ENCODE peak calls at places on chromosomes 16 and 17, in five cellular contexts. One of them, this sample, is unnamed.

GRCh38 chr17:7261377-7262191 is 694 bp downstream of the CLDN7 start:
- DNase-seq in CD8-positive, alpha-beta memory T cell: peak; percentile 41
- DNase-seq in T-helper 17 cell: no peak
- DNase-seq in body of pancreas: peak; percentile 38
- DNase-seq in colonic mucosa: no peak
- DNase-seq in this sample: no peak

GRCh38 chr17:50452627-50453300 is 15.9 kb downstream of the CHAD start:
- DNase-seq in body of pancreas: no peak
- DNase-seq in colonic mucosa: peak; percentile 85
- DNase-seq in T-helper 17 cell: no peak
- DNase-seq in CD8-positive, alpha-beta memory T cell: no peak
- DNase-seq in this sample: no peak

GRCh38 chr17:36544049-36544319 is 735 bp upstream of the GGNBP2 start:
- DNase-seq in T-helper 17 cell: no peak
- DNase-seq in body of pancreas: no peak
- DNase-seq in colonic mucosa: no peak
- DNase-seq in CD8-positive, alpha-beta memory T cell: no peak
- DNase-seq in this sample: no peak

GRCh38 chr16:13316008-13316407 is 414.6 kb downstream of the SHISA9 start:
- DNase-seq in colonic mucosa: no peak
- DNase-seq in CD8-positive, alpha-beta memory T cell: no peak
- DNase-seq in body of pancreas: no peak
- DNase-seq in T-helper 17 cell: no peak
- DNase-seq in this sample: no peak

GRCh38 chr17:6913608-6914443 is 82.0 kb upstream of the ALOX12 start:
- DNase-seq in body of pancreas: peak; percentile 68
- DNase-seq in T-helper 17 cell: peak; percentile 68
- DNase-seq in colonic mucosa: peak; percentile 78
- DNase-seq in CD8-positive, alpha-beta memory T cell: peak; percentile 75
- DNase-seq in this sample: peak; percentile 65

GRCh38 chr16:80610489-80611156 is 69.8 kb downstream of the DYNLRB2 start:
- DNase-seq in CD8-positive, alpha-beta memory T cell: no peak
- DNase-seq in colonic mucosa: no peak
- DNase-seq in body of pancreas: no peak
- DNase-seq in T-helper 17 cell: no peak
- DNase-seq in this sample: no peak

GRCh38 chr17:56815711-56816110 is 18.0 kb downstream of the C17orf67 start:
- DNase-seq in body of pancreas: no peak
- DNase-seq in colonic mucosa: no peak
- DNase-seq in CD8-positive, alpha-beta memory T cell: no peak
- DNase-seq in T-helper 17 cell: no peak
- DNase-seq in this sample: no peak

GRCh38 chr17:37527249-37527851 is 37.7 kb downstream of the DUSP14 start:
- DNase-seq in T-helper 17 cell: no peak
- DNase-seq in CD8-positive, alpha-beta memory T cell: peak; percentile 45
- DNase-seq in body of pancreas: peak; percentile 41
- DNase-seq in colonic mucosa: peak; percentile 25
- DNase-seq in this sample: peak; percentile 31

GRCh38 chr17:40447148-40447644 is 3.9 kb downstream of the IGFBP4 start:
- DNase-seq in colonic mucosa: peak; percentile 47
- DNase-seq in T-helper 17 cell: no peak
- DNase-seq in body of pancreas: peak; percentile 53
- DNase-seq in CD8-positive, alpha-beta memory T cell: no peak
- DNase-seq in this sample: no peak

GRCh38 chr17:61404702-61405046 is 5.0 kb downstream of the TBX2 start:
- DNase-seq in T-helper 17 cell: no peak
- DNase-seq in body of pancreas: no peak
- DNase-seq in colonic mucosa: no peak
- DNase-seq in CD8-positive, alpha-beta memory T cell: no peak
- DNase-seq in this sample: no peak

GRCh38 chr17:72412650-72413076 is 291.8 kb downstream of the SOX9 start:
- DNase-seq in T-helper 17 cell: no peak
- DNase-seq in colonic mucosa: no peak
- DNase-seq in CD8-positive, alpha-beta memory T cell: no peak
- DNase-seq in body of pancreas: no peak
- DNase-seq in this sample: no peak

GRCh38 chr17:83176956-83177583 is 97.7 kb downstream of the METRNL start:
- DNase-seq in colonic mucosa: peak; percentile 10
- DNase-seq in T-helper 17 cell: no peak
- DNase-seq in body of pancreas: peak; percentile 0
- DNase-seq in CD8-positive, alpha-beta memory T cell: no peak
- DNase-seq in this sample: no peak

GRCh38 chr17:42895185-42895555 is 5.4 kb upstream of the G6PC1 start:
- DNase-seq in body of pancreas: peak; percentile 88
- DNase-seq in CD8-positive, alpha-beta memory T cell: no peak
- DNase-seq in T-helper 17 cell: no peak
- DNase-seq in colonic mucosa: peak; percentile 47
- DNase-seq in this sample: no peak

GRCh38 chr17:62085511-62086408 is 20.7 kb upstream of the MED13 start:
- DNase-seq in CD8-positive, alpha-beta memory T cell: no peak
- DNase-seq in body of pancreas: no peak
- DNase-seq in colonic mucosa: no peak
- DNase-seq in T-helper 17 cell: no peak
- DNase-seq in this sample: no peak

GRCh38 chr17:28407130-28407973 is 1.3 kb upstream of the SLC46A1 start:
- DNase-seq in CD8-positive, alpha-beta memory T cell: no peak
- DNase-seq in T-helper 17 cell: no peak
- DNase-seq in body of pancreas: no peak
- DNase-seq in colonic mucosa: no peak
- DNase-seq in this sample: no peak

GRCh38 chr17:75588546-75589016 is 981 bp downstream of the MYO15B start:
- DNase-seq in CD8-positive, alpha-beta memory T cell: no peak
- DNase-seq in colonic mucosa: no peak
- DNase-seq in body of pancreas: peak; percentile 77
- DNase-seq in T-helper 17 cell: no peak
- DNase-seq in this sample: no peak

GRCh38 chr17:16019347-16019746 is 19.7 kb downstream of the TTC19 start:
- DNase-seq in CD8-positive, alpha-beta memory T cell: no peak
- DNase-seq in colonic mucosa: no peak
- DNase-seq in T-helper 17 cell: no peak
- DNase-seq in body of pancreas: no peak
- DNase-seq in this sample: no peak
- H3K9me3 ChIP-seq in CD8-positive, alpha-beta memory T cell: no peaks in the 10 kb centered on the region
- H3K9me3 ChIP-seq in colonic mucosa: no peaks in the 10 kb centered on the region
- H3K9me3 ChIP-seq in T-helper 17 cell: no peaks in the 10 kb centered on the region
- H3K9me3 ChIP-seq in body of pancreas: no peaks in the 10 kb centered on the region
- H3K9me3 ChIP-seq in this sample: no peaks in the 10 kb centered on the region

GRCh38 chr17:80936218-80936617 is 55.4 kb upstream of the CHMP6 start:
- DNase-seq in colonic mucosa: no peak
- DNase-seq in CD8-positive, alpha-beta memory T cell: no peak
- DNase-seq in T-helper 17 cell: no peak
- DNase-seq in body of pancreas: no peak
- DNase-seq in this sample: no peak

GRCh38 chr17:80938556-80938955 is 53.1 kb upstream of the CHMP6 start:
- DNase-seq in T-helper 17 cell: no peak
- DNase-seq in body of pancreas: peak; percentile 20
- DNase-seq in CD8-positive, alpha-beta memory T cell: peak; percentile 68
- DNase-seq in colonic mucosa: no peak
- DNase-seq in this sample: peak; percentile 74

GRCh38 chr17:80939151-80940145 is 52.2 kb upstream of the CHMP6 start:
- DNase-seq in body of pancreas: no peak
- DNase-seq in colonic mucosa: no peak
- DNase-seq in T-helper 17 cell: no peak
- DNase-seq in CD8-positive, alpha-beta memory T cell: no peak
- DNase-seq in this sample: no peak

GRCh38 chr17:80935526-80935925 is 56.1 kb upstream of the CHMP6 start:
- DNase-seq in T-helper 17 cell: no peak
- DNase-seq in CD8-positive, alpha-beta memory T cell: no peak
- DNase-seq in body of pancreas: no peak
- DNase-seq in colonic mucosa: no peak
- DNase-seq in this sample: no peak

GRCh38 chr17:80937501-80938356 is 53.9 kb upstream of the CHMP6 start:
- DNase-seq in colonic mucosa: no peak
- DNase-seq in T-helper 17 cell: no peak
- DNase-seq in CD8-positive, alpha-beta memory T cell: no peak
- DNase-seq in body of pancreas: no peak
- DNase-seq in this sample: no peak
- H3K9me3 ChIP-seq in colonic mucosa: no peaks in the 10 kb centered on the region
- H3K9me3 ChIP-seq in T-helper 17 cell: no peaks in the 10 kb centered on the region
- H3K9me3 ChIP-seq in CD8-positive, alpha-beta memory T cell: no peaks in the 10 kb centered on the region
- H3K9me3 ChIP-seq in body of pancreas: no peaks in the 10 kb centered on the region
- H3K9me3 ChIP-seq in this sample: no peaks in the 10 kb centered on the region

GRCh38 chr16:3304370-3304769 is 860 bp downstream of the TIGD7 start:
- DNase-seq in colonic mucosa: no peak
- DNase-seq in T-helper 17 cell: no peak
- DNase-seq in CD8-positive, alpha-beta memory T cell: no peak
- DNase-seq in body of pancreas: no peak
- DNase-seq in this sample: no peak
- H3K9me3 ChIP-seq in colonic mucosa: no peaks in the 10 kb centered on the region
- H3K9me3 ChIP-seq in T-helper 17 cell: peaks cover 16% of the 10 kb centered on the region
- H3K9me3 ChIP-seq in CD8-positive, alpha-beta memory T cell: peaks cover 20% of the 10 kb centered on the region
- H3K9me3 ChIP-seq in body of pancreas: peaks cover 45% of the 10 kb centered on the region
- H3K9me3 ChIP-seq in this sample: peaks cover 7% of the 10 kb centered on the region

GRCh38 chr16:50208460-50208931 is 55.4 kb downstream of the TENT4B start:
- DNase-seq in CD8-positive, alpha-beta memory T cell: no peak
- DNase-seq in T-helper 17 cell: no peak
- DNase-seq in colonic mucosa: no peak
- DNase-seq in body of pancreas: no peak
- DNase-seq in this sample: no peak
- H3K9me3 ChIP-seq in CD8-positive, alpha-beta memory T cell: no peaks in the 10 kb centered on the region
- H3K9me3 ChIP-seq in T-helper 17 cell: no peaks in the 10 kb centered on the region
- H3K9me3 ChIP-seq in colonic mucosa: no peaks in the 10 kb centered on the region
- H3K9me3 ChIP-seq in body of pancreas: no peaks in the 10 kb centered on the region
- H3K9me3 ChIP-seq in this sample: no peaks in the 10 kb centered on the region

DNA sequence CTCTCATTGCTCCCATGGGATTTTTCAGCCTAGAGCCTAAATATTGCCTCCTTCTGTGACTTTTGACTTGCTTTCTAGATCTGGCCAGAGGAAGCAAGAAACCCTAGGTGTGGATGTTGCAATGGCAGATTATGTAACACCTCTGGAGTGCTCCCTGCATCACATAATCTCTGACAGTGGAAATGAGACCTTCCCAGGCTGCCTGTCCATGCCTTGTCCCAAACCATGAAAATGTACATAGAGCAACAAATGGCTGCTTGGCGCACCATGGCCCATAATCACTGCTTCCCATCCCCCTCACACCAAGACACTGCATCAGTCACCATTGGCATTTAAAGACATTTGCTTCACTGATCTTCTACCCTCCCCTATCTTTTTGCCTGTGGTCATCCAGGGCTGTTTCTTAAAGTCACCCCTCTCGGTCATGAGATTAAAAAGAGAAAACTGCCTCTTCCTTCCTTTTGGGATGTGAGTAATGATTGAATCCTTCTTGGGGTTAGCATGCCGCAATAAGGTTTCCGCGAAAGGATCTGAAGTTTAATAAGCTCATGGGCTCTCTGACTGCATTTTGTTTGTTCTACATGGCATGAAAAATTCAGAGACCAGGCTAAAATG is 34.2 kb upstream of the CCL2 start:
- DNase-seq in body of pancreas: no peak
- DNase-seq in CD8-positive, alpha-beta memory T cell: no peak
- DNase-seq in colonic mucosa: no peak
- DNase-seq in T-helper 17 cell: no peak
- DNase-seq in this sample: no peak
- H3K9me3 ChIP-seq in body of pancreas: no peaks in the 10 kb centered on the region
- H3K9me3 ChIP-seq in CD8-positive, alpha-beta memory T cell: no peaks in the 10 kb centered on the region
- H3K9me3 ChIP-seq in colonic mucosa: no peaks in the 10 kb centered on the region
- H3K9me3 ChIP-seq in T-helper 17 cell: no peaks in the 10 kb centered on the region
- H3K9me3 ChIP-seq in this sample: no peaks in the 10 kb centered on the region

GRCh38 chr16:87185313-87185712 is 131.9 kb downstream of the C16orf95 start:
- DNase-seq in body of pancreas: no peak
- DNase-seq in colonic mucosa: no peak
- DNase-seq in T-helper 17 cell: no peak
- DNase-seq in CD8-positive, alpha-beta memory T cell: no peak
- DNase-seq in this sample: no peak
- H3K9me3 ChIP-seq in body of pancreas: peaks cover 13% of the 10 kb centered on the region
- H3K9me3 ChIP-seq in colonic mucosa: no peaks in the 10 kb centered on the region
- H3K9me3 ChIP-seq in T-helper 17 cell: no peaks in the 10 kb centered on the region
- H3K9me3 ChIP-seq in CD8-positive, alpha-beta memory T cell: peaks cover 5% of the 10 kb centered on the region
- H3K9me3 ChIP-seq in this sample: no peaks in the 10 kb centered on the region

GRCh38 chr16:83838151-83838550 is 30.4 kb downstream of the HSBP1 start:
- DNase-seq in CD8-positive, alpha-beta memory T cell: no peak
- DNase-seq in body of pancreas: no peak
- DNase-seq in T-helper 17 cell: no peak
- DNase-seq in colonic mucosa: no peak
- DNase-seq in this sample: no peak

GRCh38 chr16:83839561-83839960 is 31.8 kb downstream of the HSBP1 start:
- DNase-seq in T-helper 17 cell: no peak
- DNase-seq in body of pancreas: no peak
- DNase-seq in colonic mucosa: no peak
- DNase-seq in CD8-positive, alpha-beta memory T cell: no peak
- DNase-seq in this sample: no peak

GRCh38 chr16:83840060-83840617 is 32.4 kb downstream of the HSBP1 start:
- DNase-seq in CD8-positive, alpha-beta memory T cell: no peak
- DNase-seq in body of pancreas: no peak
- DNase-seq in colonic mucosa: no peak
- DNase-seq in T-helper 17 cell: no peak
- DNase-seq in this sample: no peak

GRCh38 chr16:83835972-83836566 is 28.3 kb downstream of the HSBP1 start:
- DNase-seq in colonic mucosa: no peak
- DNase-seq in CD8-positive, alpha-beta memory T cell: no peak
- DNase-seq in body of pancreas: no peak
- DNase-seq in T-helper 17 cell: no peak
- DNase-seq in this sample: peak; percentile 4

DNA sequence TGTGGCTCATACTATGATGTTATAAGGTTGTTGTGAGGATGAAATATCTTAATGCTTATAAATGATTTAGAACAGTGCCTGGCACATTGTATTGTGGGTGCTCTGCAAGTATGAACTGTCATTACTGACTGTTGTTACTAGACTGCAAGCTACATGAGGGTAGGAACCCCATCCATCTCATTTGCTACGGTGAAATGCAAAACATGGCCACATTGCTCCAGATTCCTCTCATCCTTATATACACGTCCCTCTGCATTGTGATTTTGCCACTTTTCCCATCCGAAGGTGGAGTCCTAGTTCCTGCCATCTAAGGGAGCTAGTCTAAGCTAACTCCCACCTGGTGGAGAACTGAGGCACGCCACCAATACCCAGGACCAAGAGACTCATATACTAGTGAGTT is 29.8 kb downstream of the HSBP1 start:
- DNase-seq in colonic mucosa: no peak
- DNase-seq in body of pancreas: no peak
- DNase-seq in T-helper 17 cell: no peak
- DNase-seq in CD8-positive, alpha-beta memory T cell: no peak
- DNase-seq in this sample: no peak
- H3K9me3 ChIP-seq in colonic mucosa: no peaks in the 10 kb centered on the region
- H3K9me3 ChIP-seq in body of pancreas: no peaks in the 10 kb centered on the region
- H3K9me3 ChIP-seq in T-helper 17 cell: no peaks in the 10 kb centered on the region
- H3K9me3 ChIP-seq in CD8-positive, alpha-beta memory T cell: no peaks in the 10 kb centered on the region
- H3K9me3 ChIP-seq in this sample: no peaks in the 10 kb centered on the region

GRCh38 chr17:19443148-19443547 is 32.1 kb downstream of the RNF112 start:
- DNase-seq in T-helper 17 cell: no peak
- DNase-seq in colonic mucosa: no peak
- DNase-seq in CD8-positive, alpha-beta memory T cell: no peak
- DNase-seq in body of pancreas: no peak
- DNase-seq in this sample: no peak
- H3K9me3 ChIP-seq in T-helper 17 cell: no peaks in the 10 kb centered on the region
- H3K9me3 ChIP-seq in colonic mucosa: no peaks in the 10 kb centered on the region
- H3K9me3 ChIP-seq in CD8-positive, alpha-beta memory T cell: no peaks in the 10 kb centered on the region
- H3K9me3 ChIP-seq in body of pancreas: no peaks in the 10 kb centered on the region
- H3K9me3 ChIP-seq in this sample: no peaks in the 10 kb centered on the region

This sample was measured in CD4-positive, alpha-beta memory T cell.